ENCODE peak calls at places on chromosomes 1 and 21, in six cellular contexts. A, O, Z, B, U and P are unnamed samples.

GRCh38 chr1:154176341-154176740 is 15.6 kb downstream of the TPM3 start:
- DNase-seq in A (no peak), O (no peak), Z (no peak), B (peak; percentile 37), U (no peak), P (no peak)

GRCh38 chr1:109718495-109718894 is 6.4 kb downstream of the GSTM5 start:
- DNase-seq in A (no peak), O (no peak), Z (no peak), B (no peak), U (no peak), P (peak; percentile 51)

GRCh38 chr1:60809204-60809985 is 273.0 kb upstream of the NFIA start:
- DNase-seq in A (no peak), O (no peak), Z (no peak), B (no peak), U (no peak), P (no peak)

GRCh38 chr1:234997201-234998173 is 131.2 kb downstream of the TOMM20 start:
- DNase-seq in A (peak; percentile 95), O (peak; percentile 94), Z (peak; percentile 99), B (peak; percentile 95), U (peak; percentile 100), P (peak; percentile 88)

GRCh38 chr1:12172042-12172851 is 5.5 kb downstream of the TNFRSF1B start:
- DNase-seq in A (no peak), O (no peak), Z (no peak), B (no peak), U (no peak), P (no peak)

GRCh38 chr1:22089787-22090186 is 37.3 kb downstream of the CDC42 start:
- DNase-seq in A (no peak), O (no peak), Z (no peak), B (no peak), U (no peak), P (no peak)

GRCh38 chr21:26844258-26845065 is 747 bp downstream of the ADAMTS1 start:
- DNase-seq in A (no peak), O (peak; percentile 59), Z (peak; percentile 21), B (peak; percentile 71), U (peak; percentile 72), P (peak; percentile 49)

GRCh38 chr21:37155216-37155615 is 82.2 kb downstream of the TTC3 start:
- DNase-seq in A (no peak), O (no peak), Z (no peak), B (no peak), U (no peak), P (no peak)

GRCh38 chr1:214321686-214322453 is 40.9 kb downstream of the SMYD2 start:
- DNase-seq in A (no peak), O (no peak), Z (no peak), B (no peak), U (no peak), P (no peak)

GRCh38 chr1:201944002-201944401 is 2.3 kb downstream of the LMOD1 start:
- DNase-seq in A (no peak), O (no peak), Z (no peak), B (no peak), U (no peak), P (no peak)
- H3K4me3 ChIP-seq in A (peak overlapping the region; percentile 50), O (peak overlapping the region; percentile 69), Z (peak overlapping the region; percentile 46), B (peak overlapping the region; percentile 54), U (peak overlapping the region; percentile 48), P (no peak overlapping the region)

DNA sequence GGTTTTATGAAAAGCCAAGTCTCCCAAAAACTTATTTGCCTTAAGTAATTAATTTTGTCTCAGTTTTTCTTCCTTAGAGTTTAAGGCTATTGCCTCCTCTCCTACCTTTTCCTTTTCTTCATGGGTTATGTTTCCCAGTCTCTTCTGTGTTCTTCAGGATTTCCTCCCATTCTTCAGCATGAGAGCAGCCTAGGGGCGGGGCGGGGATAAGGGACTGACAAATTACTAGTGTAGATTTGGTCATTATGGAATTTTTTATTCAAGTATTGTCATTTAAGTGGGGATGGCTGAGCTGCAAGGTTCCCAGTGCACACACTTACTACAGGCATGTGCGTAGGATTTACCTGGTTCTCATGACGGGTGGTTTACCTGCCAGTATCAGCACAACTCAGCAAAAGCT is 35.2 kb upstream of the PIGV start:
- DNase-seq in A (no peak), O (no peak), Z (no peak), B (peak; percentile 52), U (no peak), P (no peak)
- H3K4me1 ChIP-seq in A (peaks cover 20% of the 10 kb centered on the region), O (peaks cover 28% of the 10 kb centered on the region), Z (peaks cover 31% of the 10 kb centered on the region), B (peaks cover 77% of the 10 kb centered on the region), U (peaks cover 52% of the 10 kb centered on the region), P (peaks cover 28% of the 10 kb centered on the region)

GRCh38 chr1:64963466-64963865 is 2.9 kb downstream of the JAK1 start:
- DNase-seq in A (no peak), O (no peak), Z (no peak), B (no peak), U (no peak), P (no peak)

GRCh38 chr1:64969305-64970066 is 3.1 kb upstream of the JAK1 start:
- DNase-seq in A (no peak), O (no peak), Z (no peak), B (no peak), U (no peak), P (no peak)

GRCh38 chr1:64965239-64966157 is 851 bp downstream of the JAK1 start:
- DNase-seq in A (peak; percentile 69), O (peak; percentile 69), Z (peak; percentile 46), B (peak; percentile 73), U (peak; percentile 84), P (peak; percentile 69)

GRCh38 chr1:64967381-64967780 is 1.0 kb upstream of the JAK1 start:
- DNase-seq in A (no peak), O (no peak), Z (no peak), B (no peak), U (no peak), P (peak; percentile 29)

DNA sequence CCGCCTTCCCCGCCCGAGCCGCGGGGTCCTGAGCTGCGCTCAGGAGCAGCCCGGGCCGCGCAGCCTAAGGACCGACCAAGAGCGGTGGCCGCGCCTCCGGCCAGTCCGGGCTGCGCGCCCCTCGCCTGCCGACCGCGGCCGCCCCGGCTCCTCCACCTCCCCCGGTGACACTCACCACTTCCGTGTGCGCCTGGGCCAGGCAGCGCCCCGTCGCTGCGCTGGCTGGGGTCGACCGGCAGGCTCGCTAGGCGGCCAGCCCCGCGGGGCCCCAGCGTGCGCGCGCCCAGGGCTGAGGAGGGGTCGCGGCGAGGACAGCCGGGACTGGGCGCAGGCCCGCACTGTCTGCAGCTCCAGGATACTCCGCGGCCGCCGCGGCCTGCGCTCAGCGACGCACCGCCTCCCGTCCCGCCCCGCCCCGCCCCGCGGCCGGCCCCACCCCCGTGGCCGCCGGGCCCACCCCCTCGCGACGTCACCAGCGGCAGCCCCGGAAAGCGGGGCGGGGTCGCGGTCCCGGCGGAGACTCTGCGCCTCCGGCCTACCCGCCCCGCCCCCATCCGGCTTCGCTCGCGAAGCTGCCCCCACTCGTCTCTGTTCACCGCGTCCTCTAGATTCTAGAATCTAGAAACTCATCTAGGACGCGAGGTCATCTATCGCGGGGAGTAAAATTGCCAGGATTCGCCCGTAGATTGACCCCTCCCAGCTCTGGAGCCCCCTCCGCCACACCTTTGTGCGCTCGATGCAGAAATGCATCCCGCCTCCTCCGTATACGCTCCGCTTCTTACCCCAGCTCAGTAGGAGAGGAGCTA is at the start of gene JAK1:
- DNase-seq in A (peak; percentile 90), O (peak; percentile 90), Z (peak; percentile 71), B (peak; percentile 94), U (peak; percentile 89), P (peak; percentile 86)
- TF ChIP-seq POLR2A in A (no peak), O (no peak), Z (peak; percentile 71), B (peak; percentile 97), U (no peak), P (peak; percentile 16)

GRCh38 chr1:230425252-230426061 is 675 bp downstream of the PGBD5 start:
- DNase-seq in A (no peak), O (peak; percentile 28), Z (no peak), B (no peak), U (no peak), P (peak; percentile 26)
- H3K4me3 ChIP-seq in A (peak overlapping the region; percentile 58), O (peak overlapping the region; percentile 54), Z (peak overlapping the region; percentile 12), B (peak overlapping the region; percentile 48), U (peak overlapping the region; percentile 62), P (peak overlapping the region; percentile 43)

DNA sequence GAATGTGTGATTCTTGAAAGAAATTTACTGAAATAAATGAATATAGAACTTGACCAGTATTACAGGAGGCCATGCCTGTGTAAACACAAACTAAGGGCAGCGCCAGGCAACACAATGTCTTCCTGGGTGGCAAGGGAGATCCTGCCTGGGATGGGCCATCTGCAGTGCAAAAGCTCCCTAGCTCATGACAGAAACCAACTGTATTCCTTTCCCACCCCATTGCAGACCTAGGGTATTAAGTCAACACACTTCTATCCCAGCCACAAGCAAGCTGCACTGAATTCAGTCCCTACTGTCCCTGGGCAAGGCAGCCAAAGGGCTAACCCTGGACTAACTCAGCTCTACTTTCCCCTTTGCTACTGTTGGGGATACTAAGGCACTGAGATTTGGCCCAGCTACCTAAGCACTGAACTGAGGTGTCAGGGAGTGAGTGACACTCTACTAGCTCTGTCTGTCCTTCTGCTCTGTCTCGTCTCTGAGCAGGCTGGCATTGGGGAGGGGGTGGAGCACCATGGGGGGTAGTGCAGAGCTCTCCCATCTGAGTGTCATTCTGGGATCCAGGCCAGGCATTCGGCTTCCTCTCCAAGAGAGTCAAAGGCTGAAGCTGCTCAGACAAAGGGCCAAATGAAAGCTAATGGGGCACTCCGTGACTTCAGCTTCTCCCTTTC is 2.5 kb downstream of the INKA2 start:
- DNase-seq in A (no peak), O (peak; percentile 80), Z (no peak), B (peak; percentile 84), U (no peak), P (no peak)
- H3K4me1 ChIP-seq in A (peaks cover 53% of the 10 kb centered on the region), O (peaks cover 32% of the 10 kb centered on the region), Z (peaks cover 55% of the 10 kb centered on the region), B (peaks cover 87% of the 10 kb centered on the region), U (peaks cover 61% of the 10 kb centered on the region), P (peaks cover 31% of the 10 kb centered on the region)

GRCh38 chr1:63362578-63362977 is 4.8 kb upstream of the ALG6 start:
- DNase-seq in A (no peak), O (no peak), Z (no peak), B (no peak), U (no peak), P (no peak)

GRCh38 chr1:63368131-63368530 is 704 bp downstream of the ALG6 start:
- DNase-seq in A (no peak), O (no peak), Z (no peak), B (no peak), U (no peak), P (no peak)

GRCh38 chr1:63366915-63367217 is 561 bp upstream of the ALG6 start:
- DNase-seq in A (no peak), O (no peak), Z (no peak), B (no peak), U (no peak), P (no peak)

GRCh38 chr1:63363014-63363413 is 4.4 kb upstream of the ALG6 start:
- DNase-seq in A (no peak), O (no peak), Z (no peak), B (no peak), U (no peak), P (no peak)

DNA sequence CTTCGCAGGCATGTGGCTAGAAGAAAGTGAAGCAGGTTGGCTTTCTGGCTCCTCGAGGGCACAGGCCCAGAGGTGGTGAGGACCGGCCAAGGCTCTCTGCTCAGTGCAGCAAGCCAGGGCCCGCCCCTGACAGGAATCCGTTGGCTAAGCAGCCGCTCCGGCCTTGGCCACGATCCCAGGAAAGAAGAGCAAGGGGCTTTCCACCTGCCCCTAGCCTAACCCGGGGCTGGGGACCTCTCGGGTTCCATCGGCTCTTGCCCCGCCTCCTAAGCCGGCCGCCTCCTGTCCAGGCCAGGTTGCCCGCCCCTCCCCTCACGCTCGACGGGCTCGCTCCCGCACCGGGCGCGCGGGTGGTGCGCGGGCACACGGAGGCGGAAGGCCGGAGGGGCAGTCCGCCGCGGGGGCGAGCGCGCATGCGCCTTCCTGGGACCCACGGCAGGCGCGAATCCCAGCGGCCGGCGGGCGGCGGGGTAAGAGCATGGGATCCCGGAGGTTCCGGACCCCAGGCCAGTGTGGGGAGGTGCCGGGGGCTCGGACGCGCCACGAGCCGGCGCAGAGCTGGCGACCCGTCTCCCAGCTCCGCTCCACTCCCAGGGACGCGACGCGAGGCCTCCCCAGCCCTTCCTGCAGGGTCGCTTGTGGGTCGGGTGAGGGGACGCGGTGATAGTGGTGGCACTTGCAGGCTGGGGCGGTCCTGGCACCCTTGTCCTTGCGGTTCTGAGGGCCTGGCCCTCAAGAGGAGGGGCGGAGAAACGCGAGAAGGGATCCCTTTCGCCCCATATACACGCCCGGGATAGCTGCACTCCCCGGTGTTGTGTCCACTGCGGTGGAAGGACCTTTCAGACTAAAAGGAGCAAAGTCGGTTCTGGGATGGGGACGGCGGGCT is at the start of gene ALG6:
- DNase-seq in A (peak; percentile 97), O (peak; percentile 95), Z (peak; percentile 87), B (peak; percentile 94), U (peak; percentile 92), P (peak; percentile 97)
- TF ChIP-seq POLR2A in A (no peak), O (no peak), Z (peak; percentile 69), B (peak; percentile 89), U (no peak), P (peak; percentile 80)